ENCODE peak calls at places on chromosomes 1 and 21, in eight cellular contexts. D is heart left ventricle, E is stomach, S is transverse colon, I is heart right ventricle, U is cardiac muscle cell, N is psoas muscle, Q is foreskin fibroblast. F is an unnamed sample.
A peak's percentile ranks its signal among the peaks of the same experiment; 100 is the strongest.

GRCh38 chr1:2785631-2786328 is 15.7 kb downstream of the TTC34 start:
- DNase-seq in D (peak; percentile 16), E (peak; percentile 19), S (no peak), I (no peak), U (no peak), N (peak; percentile 45), Q (no peak), F (no peak)

GRCh38 chr1:52562766-52563165 is 9.9 kb upstream of the TUT4 start:
- DNase-seq in D (no peak), E (no peak), S (no peak), I (no peak), U (no peak), N (no peak), Q (no peak), F (no peak)

GRCh38 chr1:36782785-36783184 is 251.5 kb downstream of the GRIK3 start:
- DNase-seq in D (no peak), E (no peak), S (peak; percentile 26), I (no peak), U (no peak), N (no peak), Q (no peak), F (no peak)

GRCh38 chr1:231053493-231054162 is 13.6 kb upstream of the FAM89A start:
- DNase-seq in D (peak; percentile 32), E (peak; percentile 88), S (peak; percentile 33), I (no peak), U (peak; percentile 93), N (no peak), Q (peak; percentile 78), F (no peak)

GRCh38 chr1:33379631-33380354 is 51.1 kb downstream of the PHC2 start:
- DNase-seq in D (no peak), E (no peak), S (no peak), I (no peak), U (no peak), N (no peak), Q (peak; percentile 43), F (no peak)

GRCh38 chr1:191086910-191087309 is 609.2 kb upstream of the BRINP3 start:
- DNase-seq in D (no peak), E (no peak), S (no peak), I (no peak), U (no peak), N (no peak), Q (no peak), F (no peak)

GRCh38 chr21:26116456-26117011 is 54.0 kb downstream of the APP start:
- DNase-seq in D (no peak), E (no peak), S (no peak), I (no peak), U (peak; percentile 73), N (no peak), Q (peak; percentile 78), F (no peak)

GRCh38 chr1:200378096-200378495 is 31.7 kb downstream of the ZNF281 start:
- DNase-seq in D (no peak), E (no peak), S (no peak), I (no peak), U (no peak), N (no peak), Q (no peak), F (no peak)

GRCh38 chr1:80054129-80054528 is 1047.6 kb upstream of the ADGRL4 start:
- DNase-seq in D (no peak), E (no peak), S (no peak), I (no peak), U (peak; percentile 50), N (no peak), Q (peak; percentile 83), F (no peak)

GRCh38 chr1:37948160-37948559 is 1.3 kb upstream of the INPP5B start:
- DNase-seq in D (no peak), E (no peak), S (no peak), I (no peak), U (no peak), N (peak; percentile 8), Q (no peak), F (no peak)

GRCh38 chr1:37948841-37949240 is 2.0 kb upstream of the INPP5B start:
- DNase-seq in D (no peak), E (no peak), S (no peak), I (no peak), U (no peak), N (peak; percentile 21), Q (no peak), F (no peak)

GRCh38 chr1:37945743-37946702 is 830 bp downstream of the INPP5B start:
- DNase-seq in D (peak; percentile 61), E (peak; percentile 46), S (peak; percentile 47), I (peak; percentile 55), U (peak; percentile 98), N (peak; percentile 84), Q (peak; percentile 94), F (peak; percentile 50)

GRCh38 chr1:37946703-37947360 is at the start of gene INPP5B:
- DNase-seq in D (peak; percentile 90), E (peak; percentile 89), S (peak; percentile 92), I (peak; percentile 86), U (peak; percentile 94), N (peak; percentile 94), Q (peak; percentile 95), F (peak; percentile 91)

GRCh38 chr1:37947364-37947763 is 511 bp upstream of the INPP5B start:
- DNase-seq in D (no peak), E (no peak), S (peak; percentile 67), I (no peak), U (no peak), N (peak; percentile 45), Q (no peak), F (no peak)
- H3K4me3 ChIP-seq in D (peak overlapping the region; percentile 94), E (peak overlapping the region; percentile 89), S (peak overlapping the region; percentile 64), I (peak overlapping the region; percentile 65), U (no peak overlapping the region), N (peak overlapping the region; percentile 83), Q (no peak overlapping the region), F (peak overlapping the region; percentile 94)

GRCh38 chr1:225494789-225495359 is 67.0 kb upstream of the LBR start:
- DNase-seq in D (no peak), E (no peak), S (no peak), I (no peak), U (no peak), N (no peak), Q (no peak), F (no peak)

GRCh38 chr1:225498539-225499135 is 70.8 kb upstream of the LBR start:
- DNase-seq in D (no peak), E (no peak), S (no peak), I (no peak), U (peak; percentile 66), N (no peak), Q (peak; percentile 73), F (no peak)

GRCh38 chr1:225488671-225489070 is 60.8 kb upstream of the LBR start:
- DNase-seq in D (no peak), E (no peak), S (no peak), I (no peak), U (no peak), N (no peak), Q (no peak), F (no peak)

DNA sequence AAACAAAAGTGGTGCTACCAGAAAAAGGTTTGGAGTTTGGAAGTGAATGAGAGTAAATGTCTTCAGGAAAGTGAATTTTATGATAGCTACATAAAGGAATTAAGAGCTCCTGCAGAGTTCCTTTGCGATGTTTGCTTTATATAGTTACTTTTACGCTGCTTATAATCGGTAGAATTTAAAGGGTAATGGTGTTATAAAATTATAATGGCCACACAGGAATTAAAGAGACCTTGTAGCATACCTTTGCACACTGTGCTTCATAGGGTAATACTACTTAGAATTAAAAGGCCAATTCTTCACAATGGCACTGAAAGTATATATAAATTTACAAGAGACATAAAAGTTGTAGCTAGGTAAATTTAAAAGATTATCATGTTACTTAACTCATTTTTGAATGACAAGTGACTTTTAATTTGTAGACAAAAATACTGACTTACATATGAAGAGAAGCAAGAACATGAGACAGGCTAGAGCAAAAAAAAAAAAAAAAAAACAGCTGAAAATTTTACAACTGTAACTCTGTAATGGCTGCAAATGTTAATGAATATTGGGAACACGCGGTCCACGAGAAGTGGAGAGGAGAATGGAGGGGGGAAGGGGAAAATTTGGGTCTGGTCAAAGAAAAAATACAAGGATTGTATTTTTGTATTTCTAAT is 65.9 kb upstream of the LBR start:
- DNase-seq in D (no peak), E (no peak), S (no peak), I (no peak), U (no peak), N (no peak), Q (no peak), F (no peak)
- H3K4me3 ChIP-seq in D (no peak overlapping the region), E (no peak overlapping the region), S (no peak overlapping the region), I (no peak overlapping the region), U (no peak overlapping the region), N (no peak overlapping the region), Q (no peak overlapping the region), F (no peak overlapping the region)

DNA sequence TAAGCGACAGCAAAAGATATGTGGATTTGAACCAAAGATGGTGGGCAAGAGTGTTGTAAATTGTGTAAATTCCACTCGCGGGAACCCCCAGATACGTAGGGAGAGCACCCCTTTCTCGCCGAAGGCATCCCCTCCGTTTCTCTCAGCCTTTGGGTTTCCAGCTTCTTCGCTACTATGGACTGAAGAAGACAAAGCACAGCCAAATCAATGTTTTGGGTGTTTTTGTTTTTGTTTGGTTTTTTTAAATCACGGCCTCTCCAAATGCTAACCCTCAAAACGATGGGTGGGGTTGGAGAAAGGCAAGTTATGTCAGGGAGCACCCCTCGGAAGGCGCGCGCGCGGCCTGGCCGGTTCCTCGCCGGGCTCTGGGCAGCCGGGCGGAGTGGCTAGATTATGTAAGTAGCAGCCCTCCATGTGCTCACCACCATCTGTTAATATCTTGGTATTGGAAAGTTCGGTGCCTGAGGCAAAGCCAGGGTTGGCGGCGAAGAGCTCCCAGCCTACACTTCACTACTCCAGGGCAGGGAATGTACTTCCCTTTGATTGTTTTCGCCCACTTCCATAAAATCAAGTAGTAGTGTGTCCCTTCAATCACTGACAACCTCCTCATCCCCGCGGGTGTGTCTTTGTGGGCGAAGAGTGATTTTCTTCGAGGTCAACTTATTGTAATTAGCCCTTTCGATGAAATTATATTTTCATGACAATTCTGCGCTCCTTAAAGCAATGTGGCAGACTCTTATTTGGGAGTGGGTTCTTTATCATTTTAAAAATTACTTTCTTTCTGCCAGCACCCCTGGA is 4.0 kb upstream of the PROX1 start:
- DNase-seq in D (no peak), E (no peak), S (no peak), I (no peak), U (no peak), N (no peak), Q (no peak), F (no peak)
- H3K4me3 ChIP-seq in D (peak overlapping the region; percentile 50), E (no peak overlapping the region), S (no peak overlapping the region), I (peak overlapping the region; percentile 14), U (no peak overlapping the region), N (peak overlapping the region; percentile 66), Q (no peak overlapping the region), F (peak overlapping the region; percentile 67)

GRCh38 chr1:163596541-163597258 is 274.9 kb downstream of the NUF2 start:
- DNase-seq in D (no peak), E (no peak), S (no peak), I (no peak), U (no peak), N (no peak), Q (no peak), F (no peak)
- H3K4me3 ChIP-seq in D (no peak overlapping the region), E (no peak overlapping the region), S (no peak overlapping the region), I (no peak overlapping the region), U (no peak overlapping the region), N (no peak overlapping the region), Q (no peak overlapping the region), F (no peak overlapping the region)

GRCh38 chr1:210446479-210446878 is 117.8 kb downstream of the HHAT start:
- DNase-seq in D (no peak), E (no peak), S (no peak), I (no peak), U (no peak), N (no peak), Q (peak; percentile 30), F (no peak)
- H3K4me3 ChIP-seq in D (no peak overlapping the region), E (no peak overlapping the region), S (no peak overlapping the region), I (no peak overlapping the region), U (no peak overlapping the region), N (no peak overlapping the region), Q (no peak overlapping the region), F (no peak overlapping the region)